ENCODE peak calls at places on chromosomes 2 and 18, in ten cellular contexts. B is heart left ventricle, J is heart right ventricle, X is ovary, U is stomach, A is astrocyte, G is sigmoid colon, M is IMR-90, W is Caco-2, F is psoas muscle. D is an unnamed sample.

GRCh38 chr2:149908731-149909690 is 321.4 kb upstream of the MMADHC start:
- DNase-seq in B (no peak), J (no peak), X (no peak), U (no peak), A (peak; percentile 55), G (no peak), M (peak; percentile 81), W (no peak), F (no peak), D (no peak)

GRCh38 chr2:84969511-84970265 is 1.3 kb upstream of the KCMF1 start:
- DNase-seq in B (no peak), J (no peak), X (no peak), U (no peak), A (peak; percentile 50), G (peak; percentile 55), M (peak; percentile 31), W (no peak), F (no peak), D (no peak)

GRCh38 chr18:62128157-62128556 is 58.7 kb downstream of the PIGN start:
- DNase-seq in B (no peak), J (no peak), X (no peak), U (no peak), A (peak; percentile 49), G (no peak), M (peak; percentile 61), W (no peak), F (no peak), D (no peak)

GRCh38 chr2:216849987-216850386 is 9.9 kb downstream of the TNP1 start:
- DNase-seq in B (peak; percentile 66), J (peak; percentile 70), X (peak; percentile 33), U (peak; percentile 82), A (peak; percentile 27), G (peak; percentile 75), M (no peak), W (no peak), F (peak; percentile 42), D (peak; percentile 73)

GRCh38 chr2:101818531-101819451 is 121.3 kb downstream of the MAP4K4 start:
- DNase-seq in B (no peak), J (no peak), X (no peak), U (no peak), A (peak; percentile 84), G (no peak), M (peak; percentile 89), W (no peak), F (no peak), D (no peak)

GRCh38 chr2:22536131-22536530 is 848.8 kb upstream of the KLHL29 start:
- DNase-seq in B (no peak), J (no peak), X (no peak), U (no peak), A (no peak), G (no peak), M (no peak), W (no peak), F (no peak), D (no peak)

GRCh38 chr2:179263460-179264237 is 983 bp downstream of the SESTD1 start:
- DNase-seq in B (peak; percentile 48), J (peak; percentile 41), X (peak; percentile 56), U (peak; percentile 44), A (peak; percentile 51), G (peak; percentile 79), M (peak; percentile 57), W (peak; percentile 45), F (peak; percentile 55), D (peak; percentile 57)

GRCh38 chr2:191198271-191198670 is 46.9 kb upstream of the MYO1B start:
- DNase-seq in B (no peak), J (no peak), X (no peak), U (no peak), A (no peak), G (no peak), M (no peak), W (no peak), F (no peak), D (no peak)

GRCh38 chr18:24731158-24731557 is 270.7 kb downstream of the HRH4 start:
- DNase-seq in B (no peak), J (no peak), X (no peak), U (no peak), A (no peak), G (no peak), M (no peak), W (no peak), F (no peak), D (no peak)

GRCh38 chr2:10320575-10320931 is 17.8 kb downstream of the HPCAL1 start:
- DNase-seq in B (no peak), J (no peak), X (no peak), U (no peak), A (no peak), G (no peak), M (no peak), W (no peak), F (no peak), D (no peak)

GRCh38 chr2:188042412-188042811 is 249.3 kb upstream of the GULP1 start:
- DNase-seq in B (no peak), J (no peak), X (no peak), U (no peak), A (peak; percentile 85), G (no peak), M (peak; percentile 82), W (no peak), F (no peak), D (no peak)

GRCh38 chr2:96876036-96876810 is 6.3 kb upstream of the SEMA4C start:
- DNase-seq in B (no peak), J (no peak), X (no peak), U (no peak), A (no peak), G (no peak), M (peak; percentile 62), W (no peak), F (no peak), D (no peak)

GRCh38 chr2:96878796-96879544 is 9.1 kb upstream of the SEMA4C start:
- DNase-seq in B (no peak), J (no peak), X (no peak), U (no peak), A (no peak), G (no peak), M (no peak), W (no peak), F (no peak), D (no peak)

GRCh38 chr2:96878171-96878570 is 8.3 kb upstream of the SEMA4C start:
- DNase-seq in B (no peak), J (no peak), X (no peak), U (no peak), A (no peak), G (no peak), M (no peak), W (no peak), F (no peak), D (no peak)

GRCh38 chr2:96876811-96877437 is 7.0 kb upstream of the SEMA4C start:
- DNase-seq in B (no peak), J (no peak), X (no peak), U (no peak), A (no peak), G (no peak), M (no peak), W (no peak), F (no peak), D (no peak)

GRCh38 chr2:96877513-96878159 is 7.8 kb upstream of the SEMA4C start:
- DNase-seq in B (no peak), J (no peak), X (no peak), U (no peak), A (no peak), G (no peak), M (no peak), W (no peak), F (no peak), D (no peak)
- H3K4me1 ChIP-seq in B (peaks cover 4% of the 10 kb centered on the region), J (peaks cover 54% of the 10 kb centered on the region), X (peaks cover 4% of the 10 kb centered on the region), U (peaks cover 15% of the 10 kb centered on the region), A (peaks cover 4% of the 10 kb centered on the region), G (peaks cover 21% of the 10 kb centered on the region), M (peaks cover 9% of the 10 kb centered on the region), W (peaks cover 11% of the 10 kb centered on the region), F (peaks cover 15% of the 10 kb centered on the region), D (peaks cover 23% of the 10 kb centered on the region)

GRCh38 chr2:115908731-115909130 is 1466.3 kb downstream of the DPP10 start:
- DNase-seq in B (no peak), J (no peak), X (no peak), U (no peak), A (no peak), G (no peak), M (no peak), W (no peak), F (no peak), D (no peak)
- H3K9me3 ChIP-seq in B (no peaks in the 10 kb centered on the region), J (no peaks in the 10 kb centered on the region), X (no peaks in the 10 kb centered on the region), U (no peaks in the 10 kb centered on the region), A (peaks cover 2% of the 10 kb centered on the region), G (no peaks in the 10 kb centered on the region), M (no peaks in the 10 kb centered on the region), W (no peaks in the 10 kb centered on the region), F (no peaks in the 10 kb centered on the region), D (no peaks in the 10 kb centered on the region)

GRCh38 chr18:58785171-58785805 is 79.4 kb upstream of the ZNF532 start:
- DNase-seq in B (no peak), J (no peak), X (peak; percentile 31), U (peak; percentile 43), A (peak; percentile 94), G (no peak), M (peak; percentile 88), W (peak; percentile 68), F (no peak), D (peak; percentile 94)
- TF ChIP-seq CTCF in B (no peak), J (no peak), X (no peak), U (no peak), A (peak; percentile 27), G (no peak), M (no peak), W (no peak), F (no peak), D (peak; percentile 26)

GRCh38 chr18:58861853-58862252 is 2.8 kb upstream of the ZNF532 start:
- DNase-seq in B (no peak), J (no peak), X (no peak), U (no peak), A (no peak), G (no peak), M (no peak), W (no peak), F (no peak), D (no peak)
- H3K4me1 ChIP-seq in B (peaks cover 26% of the 10 kb centered on the region), J (peaks cover 71% of the 10 kb centered on the region), X (peaks cover 26% of the 10 kb centered on the region), U (peaks cover 25% of the 10 kb centered on the region), A (peaks cover 51% of the 10 kb centered on the region), G (peaks cover 81% of the 10 kb centered on the region), M (peaks cover 37% of the 10 kb centered on the region), W (no peaks in the 10 kb centered on the region), F (peaks cover 66% of the 10 kb centered on the region), D (peaks cover 38% of the 10 kb centered on the region)

DNA sequence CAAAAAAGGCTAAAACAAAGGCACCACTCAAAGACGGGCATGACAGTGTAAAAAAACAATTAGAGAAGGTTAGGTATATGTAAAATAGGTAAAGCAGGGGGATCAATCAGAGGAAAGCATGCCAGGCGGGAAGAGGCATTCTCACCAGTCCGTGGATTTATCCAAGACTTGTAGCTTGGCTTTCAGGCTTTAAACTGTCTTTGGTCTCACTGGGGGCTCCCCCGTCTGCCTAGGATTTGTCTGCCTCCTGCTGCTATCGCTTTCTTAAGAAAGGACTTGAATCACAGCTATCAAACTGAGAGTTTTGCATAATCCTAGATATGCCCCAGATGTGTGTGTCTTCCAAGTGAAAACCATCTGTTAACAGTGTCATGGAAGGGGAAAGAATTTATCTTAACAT is 11.1 kb upstream of the GORASP2 start:
- DNase-seq in B (no peak), J (no peak), X (no peak), U (no peak), A (no peak), G (no peak), M (no peak), W (no peak), F (no peak), D (no peak)
- H3K9me3 ChIP-seq in B (peaks cover 55% of the 10 kb centered on the region), J (peaks cover 16% of the 10 kb centered on the region), X (peaks cover 10% of the 10 kb centered on the region), U (peaks cover 47% of the 10 kb centered on the region), A (peaks cover 12% of the 10 kb centered on the region), G (peaks cover 19% of the 10 kb centered on the region), M (peaks cover 15% of the 10 kb centered on the region), W (peaks cover 21% of the 10 kb centered on the region), F (peaks cover 32% of the 10 kb centered on the region), D (no peaks in the 10 kb centered on the region)

D was measured in RWPE2.